ENCODE peak calls at places on chromosome 6, in six cellular contexts. U is HTR-8/SVneo, J is tibial artery, G is type B pancreatic cell, H is NCI-H460, I is IMR-90. O is an unnamed sample.

GRCh38 chr6:34568341-34568680 is 12.2 kb upstream of the SPDEF start:
- DNase-seq in G (no peak), J (no peak), U (no peak), I (no peak), H (no peak), O (no peak)

GRCh38 chr6:7108964-7109836 is 1.4 kb downstream of the RREB1 start:
- DNase-seq in H (peak; percentile 47), J (peak; percentile 72), I (peak; percentile 82), U (peak; percentile 64), G (peak; percentile 73), O (peak; percentile 67)

GRCh38 chr6:98094696-98095095 is 739.7 kb upstream of the POU3F2 start:
- DNase-seq in I (no peak), G (no peak), J (no peak), H (peak; percentile 8), U (no peak), O (no peak)

GRCh38 chr6:105803439-105803838 is 282.7 kb upstream of the PRDM1 start:
- DNase-seq in H (no peak), I (peak; percentile 56), U (no peak), G (no peak), J (no peak), O (peak; percentile 90)

GRCh38 chr6:139109558-139109957 is 25.3 kb upstream of the HECA start:
- DNase-seq in H (no peak), I (peak; percentile 12), G (no peak), J (no peak), U (no peak), O (no peak)

GRCh38 chr6:25961619-25962367 is 809 bp upstream of the TRIM38 start:
- DNase-seq in I (no peak), U (no peak), G (no peak), H (no peak), J (peak; percentile 22), O (no peak)

GRCh38 chr6:18551228-18551627 is 164.1 kb downstream of the RNF144B start:
- DNase-seq in J (no peak), I (peak; percentile 72), G (no peak), U (no peak), H (no peak), O (peak; percentile 66)

GRCh38 chr6:6788394-6789020 is 200.0 kb downstream of the LY86 start:
- DNase-seq in U (no peak), H (no peak), I (no peak), J (no peak), G (no peak), O (no peak)

GRCh38 chr6:35633579-35634089 is 55.1 kb downstream of the FKBP5 start:
- DNase-seq in J (no peak), H (no peak), G (no peak), I (no peak), U (no peak), O (no peak)

GRCh38 chr6:122620902-122621301 is 10.7 kb downstream of the PKIB start:
- DNase-seq in U (no peak), G (no peak), J (no peak), H (no peak), I (peak; percentile 23), O (peak; percentile 62)

GRCh38 chr6:106069478-106069877 is 16.7 kb upstream of the PRDM1 start:
- DNase-seq in I (peak; percentile 92), U (peak; percentile 41), G (no peak), H (no peak), J (no peak), O (peak; percentile 84)

GRCh38 chr6:141153563-141153962 is 979.2 kb upstream of the GJE1 start:
- DNase-seq in H (no peak), G (no peak), U (no peak), J (no peak), I (no peak), O (no peak)

GRCh38 chr6:142737368-142738060 is 207.5 kb downstream of the HIVEP2 start:
- DNase-seq in J (no peak), G (no peak), H (peak; percentile 30), U (no peak), I (peak; percentile 41), O (no peak)

GRCh38 chr6:74091133-74091793 is 395.3 kb downstream of the CD109 start:
- DNase-seq in U (no peak), G (no peak), I (peak; percentile 58), H (peak; percentile 29), J (no peak), O (peak; percentile 9)

GRCh38 chr6:21998539-21998938 is 298.3 kb downstream of the PRL start:
- DNase-seq in H (no peak), I (no peak), G (no peak), U (no peak), J (no peak), O (no peak)

GRCh38 chr6:149346075-149346474 is 28.6 kb downstream of the TAB2 start:
- DNase-seq in G (no peak), U (no peak), I (no peak), H (no peak), J (no peak), O (no peak)

GRCh38 chr6:4412488-4412887 is 277.1 kb upstream of the ECI2 start:
- DNase-seq in I (no peak), G (no peak), U (no peak), H (no peak), J (no peak), O (no peak)

GRCh38 chr6:41626022-41626421 is 12.2 kb upstream of the MDFI start:
- DNase-seq in J (no peak), G (no peak), I (no peak), U (no peak), H (no peak), O (no peak)

GRCh38 chr6:98469146-98469545 is 365.2 kb upstream of the POU3F2 start:
- DNase-seq in I (no peak), U (no peak), J (no peak), G (no peak), H (no peak), O (peak; percentile 60)

GRCh38 chr6:14731638-14732037 is 514.2 kb upstream of the JARID2 start:
- DNase-seq in I (no peak), J (no peak), U (no peak), G (no peak), H (no peak), O (no peak)

GRCh38 chr6:11968241-11968806 is 43.8 kb upstream of the HIVEP1 start:
- DNase-seq in H (no peak), G (no peak), J (no peak), U (no peak), I (no peak), O (no peak)

GRCh38 chr6:125444234-125444949 is 142.6 kb upstream of the HDDC2 start:
- DNase-seq in G (no peak), J (peak; percentile 72), H (no peak), I (no peak), U (no peak), O (no peak)